ENCODE peak calls at places on chromosomes 16 and 17, in six cellular contexts. M, S, C, A, K and T are unnamed samples.

GRCh38 chr17:40558651-40559015 is 6.6 kb downstream of the CCR7 start:
- DNase-seq in K (no peak), S (no peak), A (no peak), C (no peak), M (no peak), T (no peak)

GRCh38 chr16:23803591-23804123 is 32.1 kb upstream of the PRKCB start:
- DNase-seq in C (peak; percentile 70), S (peak; percentile 59), M (peak; percentile 75), A (peak; percentile 42), K (no peak), T (no peak)

GRCh38 chr17:56978441-56979090 is 635 bp downstream of the SCPEP1 start:
- DNase-seq in C (no peak), M (peak; percentile 68), A (no peak), K (peak; percentile 12), S (peak; percentile 27), T (no peak)

GRCh38 chr17:1724869-1725641 is 551 bp downstream of the WDR81 start:
- DNase-seq in C (peak; percentile 72), A (no peak), S (no peak), K (no peak), M (no peak), T (no peak)

GRCh38 chr16:1940273-1941161 is 2.5 kb downstream of the MSRB1 start:
- DNase-seq in M (no peak), K (no peak), A (no peak), S (no peak), C (no peak), T (no peak)

GRCh38 chr17:76727745-76728456 is 1.3 kb downstream of the METTL23 start:
- DNase-seq in M (no peak), C (no peak), S (no peak), A (no peak), K (no peak), T (no peak)

GRCh38 chr16:73092236-73092781 is 44.4 kb upstream of the ZFHX3 start:
- DNase-seq in S (no peak), A (no peak), C (no peak), M (no peak), K (no peak), T (no peak)

GRCh38 chr17:22515599-22515998 is 823.3 kb downstream of the KCNJ18 start:
- DNase-seq in S (no peak), A (no peak), C (no peak), K (no peak), M (no peak), T (no peak)

GRCh38 chr17:13776027-13776551 is 174.4 kb upstream of the HS3ST3A1 start:
- DNase-seq in A (no peak), C (no peak), M (no peak), K (peak; percentile 30), S (no peak), T (no peak)

GRCh38 chr16:88770459-88771293 is 14.3 kb downstream of the PIEZO1 start:
- DNase-seq in S (peak; percentile 72), M (no peak), K (peak; percentile 66), C (peak; percentile 87), A (no peak), T (no peak)

GRCh38 chr17:57211543-57211942 is 44.8 kb upstream of the MSI2 start:
- DNase-seq in A (no peak), C (no peak), K (no peak), M (no peak), S (no peak), T (no peak)

GRCh38 chr16:10736926-10737625 is 6.6 kb upstream of the NUBP1 start:
- DNase-seq in M (peak; percentile 79), K (peak; percentile 50), C (no peak), S (peak; percentile 70), A (peak; percentile 63), T (no peak)

GRCh38 chr16:27805828-27806351 is 255.9 kb downstream of the KATNIP start:
- DNase-seq in K (no peak), M (no peak), S (no peak), A (no peak), C (no peak), T (no peak)

GRCh38 chr17:6948562-6948961 is 47.3 kb upstream of the ALOX12 start:
- DNase-seq in S (no peak), K (no peak), C (no peak), A (no peak), M (no peak), T (no peak)

GRCh38 chr16:68328151-68328859 is 17.5 kb downstream of the PRMT7 start:
- DNase-seq in A (peak; percentile 68), C (peak; percentile 82), S (peak; percentile 84), K (peak; percentile 78), M (peak; percentile 84), T (peak; percentile 63)

GRCh38 chr17:80859004-80859941 is 132.4 kb upstream of the CHMP6 start:
- DNase-seq in S (no peak), M (no peak), C (no peak), K (peak; percentile 87), A (no peak), T (peak; percentile 66)